ENCODE peak calls at places on chromosomes 13 and 19, in nine cellular contexts. W is ovary; S is effector memory CD4-positive, alpha-beta T cell; N is Peyer's patch; U is PC-9; E is GM23338; H is aorta; R is Karpas-422; P is heart left ventricle. A is an unnamed sample.

GRCh38 chr19:38221919-38222828 is 1.8 kb downstream of the DPF1 start:
- DNase-seq in W (no peak), S (no peak), N (no peak), U (no peak), E (peak; percentile 69), H (no peak), R (no peak), P (no peak), A (no peak)

GRCh38 chr13:30978981-30979956 is 46.8 kb downstream of the TEX26 start:
- DNase-seq in W (no peak), S (no peak), N (no peak), U (no peak), E (peak; percentile 95), H (peak; percentile 77), R (peak; percentile 81), P (no peak), A (no peak)

GRCh38 chr13:69857188-69857821 is 250.3 kb upstream of the ATXN8OS start:
- DNase-seq in W (no peak), S (no peak), N (no peak), U (no peak), E (peak; percentile 82), H (no peak), R (peak; percentile 85), P (no peak), A (no peak)

GRCh38 chr13:50518791-50519201 is 324.7 kb downstream of the DLEU7 start:
- DNase-seq in W (no peak), S (no peak), N (no peak), U (no peak), E (no peak), H (no peak), R (no peak), P (no peak), A (no peak)

GRCh38 chr19:5767949-5768348 is 16.6 kb downstream of the PRR22 start:
- DNase-seq in W (no peak), S (no peak), N (no peak), U (no peak), E (no peak), H (no peak), R (no peak), P (no peak), A (no peak)

GRCh38 chr13:109348514-109349340 is 437.7 kb downstream of the IRS2 start:
- DNase-seq in W (no peak), S (no peak), N (no peak), U (no peak), E (no peak), H (no peak), R (no peak), P (no peak), A (no peak)

GRCh38 chr13:21511841-21512240 is 52.7 kb upstream of the ZDHHC20 start:
- DNase-seq in W (no peak), S (no peak), N (no peak), U (no peak), E (no peak), H (no peak), R (no peak), P (no peak), A (no peak)

GRCh38 chr13:36875431-36875830 is 44.6 kb downstream of the SMAD9 start:
- DNase-seq in W (no peak), S (no peak), N (no peak), U (no peak), E (no peak), H (no peak), R (no peak), P (no peak), A (no peak)

GRCh38 chr13:100149389-100149788 is 60.5 kb downstream of the PCCA start:
- DNase-seq in W (no peak), S (no peak), N (no peak), U (no peak), E (no peak), H (no peak), R (no peak), P (no peak), A (no peak)

GRCh38 chr19:51983361-51983760 is 3.3 kb downstream of the ZNF350 start:
- DNase-seq in W (no peak), S (no peak), N (no peak), U (no peak), E (no peak), H (no peak), R (no peak), P (no peak), A (no peak)

GRCh38 chr19:51986309-51987291 is at the start of gene ZNF350:
- DNase-seq in W (peak; percentile 89), S (peak; percentile 78), N (peak; percentile 99), U (peak; percentile 88), E (peak; percentile 96), H (peak; percentile 95), R (peak; percentile 86), P (peak; percentile 90), A (no peak)
- H3K27ac ChIP-seq in W (peak within 1 kb of the TSS; percentile 41), S (peak within 1 kb of the TSS; percentile 65), N (peak within 1 kb of the TSS; percentile 58), U (peak within 1 kb of the TSS; percentile 22), E (peak within 1 kb of the TSS; percentile 72), H (no peak within 1 kb of the TSS), R (no peak within 1 kb of the TSS), P (peak within 1 kb of the TSS; percentile 77), A (peak within 1 kb of the TSS; percentile 80)

GRCh38 chr19:10747674-10748073 is 29.8 kb downstream of the DNM2 start:
- DNase-seq in W (no peak), S (no peak), N (no peak), U (no peak), E (no peak), H (no peak), R (no peak), P (no peak), A (no peak)

GRCh38 chr19:10751109-10751972 is 33.5 kb downstream of the DNM2 start:
- DNase-seq in W (no peak), S (no peak), N (no peak), U (no peak), E (peak; percentile 39), H (no peak), R (no peak), P (no peak), A (no peak)

GRCh38 chr19:10748195-10748923 is 30.5 kb downstream of the DNM2 start:
- DNase-seq in W (no peak), S (no peak), N (no peak), U (no peak), E (no peak), H (no peak), R (no peak), P (no peak), A (no peak)

GRCh38 chr19:10748924-10749434 is 31.1 kb downstream of the DNM2 start:
- DNase-seq in W (no peak), S (no peak), N (no peak), U (peak; percentile 98), E (no peak), H (no peak), R (no peak), P (no peak), A (no peak)

GRCh38 chr19:10749435-10750384 is 31.8 kb downstream of the DNM2 start:
- DNase-seq in W (no peak), S (no peak), N (no peak), U (peak; percentile 63), E (no peak), H (no peak), R (no peak), P (no peak), A (no peak)
- H3K4me1 ChIP-seq in W (peaks cover 14% of the 10 kb centered on the region), S (peaks cover 17% of the 10 kb centered on the region), N (peaks cover 31% of the 10 kb centered on the region), U (peaks cover 45% of the 10 kb centered on the region), E (peaks cover 10% of the 10 kb centered on the region), H (no peaks in the 10 kb centered on the region), R (no peaks in the 10 kb centered on the region), P (peaks cover 75% of the 10 kb centered on the region), A (peaks cover 53% of the 10 kb centered on the region)

GRCh38 chr13:89514534-89515312 is 1832.8 kb upstream of the MIR17HG start:
- DNase-seq in W (no peak), S (no peak), N (no peak), U (peak; percentile 62), E (peak; percentile 76), H (no peak), R (no peak), P (no peak), A (no peak)
- H3K27ac ChIP-seq in W (no peak overlapping the region), S (no peak overlapping the region), N (no peak overlapping the region), U (peak overlapping the region; percentile 51), E (peak overlapping the region; percentile 77), H (no peak overlapping the region), R (no peak overlapping the region), P (no peak overlapping the region), A (no peak overlapping the region)

GRCh38 chr19:8557637-8558238 is 19.5 kb downstream of the MYO1F start:
- DNase-seq in W (no peak), S (no peak), N (no peak), U (no peak), E (no peak), H (no peak), R (no peak), P (no peak), A (no peak)
- H3K4me1 ChIP-seq in W (no peaks in the 10 kb centered on the region), S (peaks cover 10% of the 10 kb centered on the region), N (no peaks in the 10 kb centered on the region), U (no peaks in the 10 kb centered on the region), E (peaks cover 3% of the 10 kb centered on the region), H (no peaks in the 10 kb centered on the region), R (no peaks in the 10 kb centered on the region), P (no peaks in the 10 kb centered on the region), A (no peaks in the 10 kb centered on the region)

GRCh38 chr19:16682539-16682938 is 21.6 kb downstream of the TMEM38A start:
- DNase-seq in W (no peak), S (no peak), N (no peak), U (no peak), E (no peak), H (no peak), R (no peak), P (no peak), A (no peak)
- H3K27ac ChIP-seq in W (no peak overlapping the region), S (no peak overlapping the region), N (no peak overlapping the region), U (no peak overlapping the region), E (no peak overlapping the region), H (no peak overlapping the region), R (no peak overlapping the region), P (no peak overlapping the region), A (no peak overlapping the region)

A was measured in vagina.